ENCODE peak calls at places on chromosome 20, in seven cellular contexts. P is transverse colon, J is heart left ventricle, O is kidney epithelial cell, M is body of pancreas, U is psoas muscle, R is neural progenitor cell. D is an unnamed sample. For H3K36me3 and H3K27me3, the result is how much of the 10 kb centered on the place peaks cover.

GRCh38 chr20:63124092-63124781 is 91.7 kb downstream of the YTHDF1 start:
- DNase-seq in P (no peak), J (peak), O (no peak), M (no peak), U (peak), R (no peak), D (no peak)

GRCh38 chr20:22381812-22382416 is 202.5 kb downstream of the FOXA2 start:
- DNase-seq in P (no peak), J (no peak), O (no peak), M (no peak), U (no peak), R (no peak), D (no peak)

GRCh38 chr20:5160882-5161281 is 34.1 kb downstream of the CDS2 start:
- DNase-seq in P (no peak), J (no peak), O (no peak), M (no peak), U (no peak), R (no peak), D (no peak)

GRCh38 chr20:7136886-7137285 is 369.4 kb downstream of the BMP2 start:
- DNase-seq in P (no peak), J (no peak), O (no peak), M (no peak), U (no peak), R (no peak), D (no peak)

GRCh38 chr20:57139342-57140093 is 126.9 kb downstream of the BMP7 start:
- DNase-seq in P (no peak), J (no peak), O (no peak), M (no peak), U (no peak), R (no peak), D (no peak)

GRCh38 chr20:63706027-63706695 is 1.6 kb downstream of the ARFRP1 start:
- DNase-seq in P (peak), J (no peak), O (no peak), M (no peak), U (peak), R (no peak), D (no peak)

GRCh38 chr20:17849901-17850673 is 118.5 kb downstream of the SNX5 start:
- DNase-seq in P (peak), J (peak), O (peak), M (peak), U (peak), R (no peak), D (peak)

GRCh38 chr20:49578436-49578835 is 10.5 kb upstream of the PTGIS start:
- DNase-seq in P (no peak), J (no peak), O (no peak), M (no peak), U (no peak), R (no peak), D (no peak)

GRCh38 chr20:47662483-47663353 is 122.6 kb downstream of the SULF2 start:
- DNase-seq in P (no peak), J (no peak), O (no peak), M (no peak), U (no peak), R (no peak), D (no peak)

GRCh38 chr20:47024461-47024937 is 129.9 kb downstream of the EYA2 start:
- DNase-seq in P (no peak), J (no peak), O (no peak), M (no peak), U (no peak), R (no peak), D (peak)

GRCh38 chr20:36579996-36580545 is 6.7 kb downstream of the TGIF2 start:
- DNase-seq in P (no peak), J (no peak), O (peak), M (no peak), U (no peak), R (no peak), D (no peak)

GRCh38 chr20:63692436-63693078 is 3.9 kb upstream of the TNFRSF6B start:
- DNase-seq in P (no peak), J (peak), O (no peak), M (no peak), U (peak), R (no peak), D (no peak)

GRCh38 chr20:24722586-24722985 is 226.5 kb upstream of the CST7 start:
- DNase-seq in P (no peak), J (no peak), O (no peak), M (no peak), U (no peak), R (no peak), D (no peak)

GRCh38 chr20:56422131-56422823 is 10.2 kb downstream of the CASS4 start:
- DNase-seq in P (no peak), J (no peak), O (peak), M (no peak), U (no peak), R (no peak), D (no peak)

GRCh38 chr20:3908667-3909066 is 19.5 kb downstream of the PANK2 start:
- DNase-seq in P (no peak), J (no peak), O (no peak), M (no peak), U (no peak), R (no peak), D (no peak)

GRCh38 chr20:5131502-5131901 is 4.7 kb downstream of the CDS2 start:
- DNase-seq in P (no peak), J (no peak), O (no peak), M (no peak), U (no peak), R (no peak), D (no peak)

GRCh38 chr20:5569021-5569420 is 181.2 kb upstream of the SHLD1 start:
- DNase-seq in P (peak), J (no peak), O (no peak), M (no peak), U (no peak), R (no peak), D (no peak)

GRCh38 chr20:22684072-22684762 is 99.8 kb upstream of the FOXA2 start:
- DNase-seq in P (peak), J (peak), O (no peak), M (peak), U (peak), R (peak), D (no peak)

GRCh38 chr20:56875052-56875663 is 246.1 kb downstream of the TFAP2C start:
- DNase-seq in P (peak), J (no peak), O (peak), M (peak), U (no peak), R (no peak), D (peak)

GRCh38 chr20:8156603-8157079 is 24.6 kb downstream of the PLCB1 start:
- DNase-seq in P (no peak), J (no peak), O (no peak), M (no peak), U (no peak), R (no peak), D (no peak)

GRCh38 chr20:53902968-53903651 is 167.3 kb downstream of the BCAS1 start:
- DNase-seq in P (no peak), J (no peak), O (no peak), M (no peak), U (no peak), R (no peak), D (no peak)

GRCh38 chr20:48012401-48012974 is 227.2 kb upstream of the SULF2 start:
- DNase-seq in P (no peak), J (no peak), O (peak), M (no peak), U (no peak), R (no peak), D (peak)

GRCh38 chr20:43988867-43989266 is 74.2 kb downstream of the TOX2 start:
- DNase-seq in P (no peak), J (no peak), O (no peak), M (no peak), U (no peak), R (no peak), D (peak)

GRCh38 chr20:57416296-57417022 is 25.3 kb downstream of the RBM38 start:
- DNase-seq in P (no peak), J (no peak), O (no peak), M (no peak), U (no peak), R (no peak), D (no peak)

GRCh38 chr20:50635676-50636600 is 55.4 kb downstream of the RIPOR3 start:
- DNase-seq in P (peak), J (peak), O (no peak), M (peak), U (peak), R (peak), D (no peak)

GRCh38 chr20:35576816-35577215 is 34.9 kb downstream of the ERGIC3 start:
- DNase-seq in P (no peak), J (no peak), O (no peak), M (no peak), U (peak), R (no peak), D (no peak)

GRCh38 chr20:36099106-36099505 is 55.4 kb upstream of the EPB41L1 start:
- DNase-seq in P (no peak), J (no peak), O (no peak), M (no peak), U (no peak), R (no peak), D (no peak)

GRCh38 chr20:54499111-54499510 is 23.7 kb downstream of the DOK5 start:
- DNase-seq in P (no peak), J (no peak), O (no peak), M (no peak), U (no peak), R (no peak), D (no peak)

GRCh38 chr20:53948383-53949318 is 121.7 kb downstream of the BCAS1 start:
- DNase-seq in P (no peak), J (no peak), O (no peak), M (no peak), U (no peak), R (no peak), D (no peak)

GRCh38 chr20:53949319-53949839 is 121.0 kb downstream of the BCAS1 start:
- DNase-seq in P (peak), J (peak), O (peak), M (peak), U (no peak), R (no peak), D (peak)

GRCh38 chr20:11941593-11942261 is 24.0 kb downstream of the BTBD3 start:
- DNase-seq in P (no peak), J (no peak), O (no peak), M (no peak), U (no peak), R (no peak), D (no peak)

GRCh38 chr20:38725458-38725958 is 1.2 kb downstream of the SLC32A1 start:
- DNase-seq in P (no peak), J (no peak), O (no peak), M (no peak), U (no peak), R (no peak), D (no peak)

GRCh38 chr20:38727602-38728236 is 3.4 kb downstream of the SLC32A1 start:
- DNase-seq in P (no peak), J (no peak), O (no peak), M (no peak), U (no peak), R (no peak), D (no peak)

GRCh38 chr20:38728237-38728761 is 4.0 kb downstream of the SLC32A1 start:
- DNase-seq in P (no peak), J (no peak), O (no peak), M (no peak), U (no peak), R (peak), D (no peak)

GRCh38 chr20:38725959-38726848 is 1.9 kb downstream of the SLC32A1 start:
- DNase-seq in P (peak), J (no peak), O (no peak), M (peak), U (no peak), R (peak), D (no peak)

GRCh38 chr20:38726849-38727601 is 2.7 kb downstream of the SLC32A1 start:
- DNase-seq in P (no peak), J (no peak), O (no peak), M (no peak), U (no peak), R (peak), D (no peak)
- TF ChIP-seq CTCF in P (no peak), J (no peak), O (peak), M (no peak), U (no peak), R (peak), D (peak)

DNA sequence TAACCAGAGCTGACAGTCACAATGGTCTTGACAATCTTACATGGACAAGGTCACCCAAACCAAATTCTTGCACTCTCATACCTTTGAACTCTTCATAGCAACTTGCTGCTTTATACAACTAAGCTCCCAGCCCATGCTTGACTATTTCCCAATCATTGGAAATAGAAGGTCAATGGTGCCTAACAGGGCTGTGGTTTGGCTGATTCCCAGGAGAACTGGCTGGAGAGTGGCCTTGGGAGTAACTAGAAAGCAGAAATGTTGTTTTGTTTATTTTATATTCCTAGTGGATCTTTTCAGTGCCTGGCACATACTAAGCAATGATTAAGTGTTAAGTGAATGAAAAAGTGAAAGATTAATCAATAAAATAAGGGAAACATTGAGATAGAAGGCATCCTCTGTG is 3.0 kb downstream of the SPINT4 start:
- DNase-seq in P (no peak), J (no peak), O (no peak), M (no peak), U (no peak), R (no peak), D (no peak)
- H3K36me3 ChIP-seq in P (under half), J (under half), O (under half), M (under half), U (under half), R (under half), D (under half)

DNA sequence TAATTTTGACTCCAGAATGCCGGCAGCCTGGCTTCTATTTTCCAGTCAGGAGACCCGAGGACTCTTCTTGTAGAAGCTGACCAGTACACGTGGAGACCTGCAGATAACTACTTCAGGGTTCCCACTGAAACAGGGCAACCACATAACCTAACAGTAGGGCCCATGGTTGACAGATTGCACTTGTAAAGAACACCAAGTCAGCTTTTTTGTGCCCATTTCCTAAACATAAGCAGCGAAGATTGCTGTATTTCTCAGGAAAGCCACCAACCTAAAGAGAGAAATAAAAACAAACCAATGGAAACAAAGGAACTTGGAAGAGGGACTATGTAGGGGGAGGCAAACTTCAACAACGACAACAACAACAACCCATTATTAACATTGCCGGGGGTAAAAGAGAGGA is 50.1 kb upstream of the EDN3 start:
- DNase-seq in P (no peak), J (no peak), O (no peak), M (no peak), U (no peak), R (no peak), D (no peak)
- H3K27me3 ChIP-seq in P (under half), J (under half), O (under half), M (under half), U (under half), R (under half), D (under half)

DNA sequence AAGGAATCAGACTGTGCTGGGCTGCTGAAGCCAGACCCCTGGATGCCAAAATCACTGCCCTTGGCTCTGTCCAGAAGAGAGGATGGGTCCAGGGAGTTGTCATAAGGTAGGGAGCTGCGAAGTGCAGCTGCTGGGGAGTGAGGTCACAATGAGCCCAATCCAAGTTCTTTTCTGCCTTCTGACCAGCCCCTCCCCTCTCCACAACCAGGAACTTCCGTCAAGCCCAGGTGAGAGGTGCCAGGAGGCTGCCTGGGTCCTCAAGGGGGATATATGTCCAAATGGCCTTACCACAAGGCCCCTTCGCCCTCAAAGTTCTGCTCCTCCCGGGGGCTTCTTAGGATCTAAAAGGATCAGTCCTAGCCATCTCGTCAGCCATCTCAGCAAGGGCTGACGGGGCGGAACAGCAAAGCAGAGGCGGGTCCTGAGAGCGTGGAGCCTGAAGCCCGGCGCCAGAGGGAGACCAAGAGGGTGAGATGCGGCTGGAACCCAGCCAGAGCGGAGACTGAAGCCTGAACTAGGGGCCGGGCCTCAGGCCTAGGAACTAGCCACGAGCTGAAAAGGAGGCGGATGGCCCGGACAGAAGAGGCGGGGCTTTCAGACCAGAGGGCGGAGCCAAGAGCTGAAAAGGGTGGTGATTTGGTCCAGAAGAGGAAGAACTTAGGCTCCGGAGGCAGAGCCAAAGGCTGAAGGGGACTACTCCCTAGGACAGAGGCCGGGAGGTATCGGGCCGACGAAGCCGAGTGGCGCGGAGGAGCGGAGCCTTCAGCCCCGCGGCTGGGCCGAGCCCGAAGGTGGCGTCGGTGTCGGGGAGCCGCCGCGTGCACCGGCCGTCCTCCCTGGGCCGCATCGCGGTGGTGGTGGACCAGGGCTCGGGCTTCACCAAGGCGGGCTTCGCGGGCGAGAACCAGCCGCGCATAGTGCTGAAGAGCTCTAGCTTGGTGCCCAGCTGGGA is at the start of gene ACTL10:
- DNase-seq in P (peak), J (peak), O (peak), M (peak), U (peak), R (peak), D (peak)
- TF ChIP-seq CTCF in P (peak), J (peak), O (peak), M (peak), U (peak), R (no peak), D (peak)

GRCh38 chr20:34090645-34091044 is 21.4 kb downstream of the EIF2S2 start:
- DNase-seq in P (no peak), J (no peak), O (no peak), M (no peak), U (no peak), R (no peak), D (no peak)

GRCh38 chr20:34096699-34097420 is 15.2 kb downstream of the EIF2S2 start:
- DNase-seq in P (no peak), J (no peak), O (no peak), M (no peak), U (no peak), R (no peak), D (no peak)

GRCh38 chr20:34091637-34092200 is 20.3 kb downstream of the EIF2S2 start:
- DNase-seq in P (no peak), J (no peak), O (no peak), M (no peak), U (no peak), R (no peak), D (no peak)

GRCh38 chr20:34095825-34096224 is 16.2 kb downstream of the EIF2S2 start:
- DNase-seq in P (no peak), J (no peak), O (no peak), M (no peak), U (no peak), R (no peak), D (no peak)

DNA sequence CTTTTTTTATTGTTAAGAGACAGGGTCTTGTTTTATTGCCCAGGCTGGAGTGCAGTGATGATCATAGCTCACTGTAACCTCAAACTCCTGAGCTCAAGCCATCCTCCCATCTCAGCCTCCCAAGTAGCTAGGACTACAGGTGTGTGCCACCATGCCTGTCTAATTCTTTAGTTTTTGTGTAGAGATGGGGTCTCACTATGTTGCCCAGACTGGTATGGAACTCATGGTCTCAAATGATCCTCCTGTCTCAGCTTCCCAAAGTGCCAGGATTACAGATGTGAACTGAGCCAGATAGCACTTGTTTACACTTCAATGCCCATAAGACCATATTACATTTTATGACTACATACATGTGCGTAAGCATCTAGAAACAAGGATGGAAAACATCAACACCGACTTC is 18.1 kb downstream of the EIF2S2 start:
- DNase-seq in P (no peak), J (no peak), O (no peak), M (no peak), U (no peak), R (no peak), D (no peak)
- H3K36me3 ChIP-seq in P (half or more), J (half or more), O (under half), M (under half), U (half or more), R (under half), D (under half)

DNA sequence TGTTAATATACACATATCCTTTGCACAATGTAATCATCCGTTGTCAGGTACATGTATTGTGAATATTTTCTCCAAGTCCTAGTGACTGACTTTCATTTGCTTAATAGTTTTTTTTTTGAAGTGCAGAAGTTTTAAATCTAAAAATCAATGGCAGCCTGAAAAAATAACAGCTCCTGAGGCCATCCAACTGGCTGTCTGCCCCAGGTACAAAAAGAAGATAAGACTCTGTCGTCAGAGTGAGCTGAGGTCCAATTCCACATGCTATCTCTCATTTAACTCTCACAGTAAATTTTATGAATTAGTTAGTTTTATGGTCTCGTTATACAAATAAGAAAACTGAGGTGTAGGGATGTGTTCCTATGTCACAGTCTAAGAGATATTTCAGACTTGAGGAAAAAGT is 21.0 kb upstream of the SLPI start:
- DNase-seq in P (no peak), J (no peak), O (no peak), M (no peak), U (no peak), R (no peak), D (no peak)
- H3K27me3 ChIP-seq in P (under half), J (under half), O (under half), M (under half), U (under half), R (under half), D (under half)

DNA sequence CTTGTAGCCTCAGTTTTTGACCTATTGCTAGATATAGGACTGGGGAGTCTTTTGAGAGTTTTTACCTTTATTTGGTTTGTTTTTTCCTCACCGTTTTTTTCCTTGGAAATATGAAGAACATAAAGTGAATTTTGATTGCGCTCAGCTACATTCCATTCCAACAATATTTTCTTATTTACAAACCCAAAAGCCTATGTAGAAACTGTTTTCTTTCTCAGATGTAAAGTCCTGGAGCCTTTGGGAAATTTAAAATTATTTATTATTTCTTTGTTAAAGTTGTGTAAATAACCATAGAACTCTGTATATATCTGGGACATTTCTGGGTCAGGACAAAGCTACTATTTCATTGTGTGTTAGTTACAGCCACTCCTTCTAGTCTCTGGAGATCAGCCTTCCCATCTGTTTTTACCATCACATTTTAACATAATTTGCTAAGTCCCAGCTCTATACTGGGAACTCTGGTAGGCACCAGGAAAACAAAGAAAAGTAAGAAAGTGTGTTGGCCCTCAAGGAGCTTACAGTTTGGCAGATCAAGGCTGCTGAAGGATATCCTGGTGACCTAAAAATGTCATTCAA is 68.8 kb downstream of the JAG1 start:
- DNase-seq in P (no peak), J (no peak), O (no peak), M (no peak), U (no peak), R (no peak), D (no peak)
- TF ChIP-seq CTCF in P (no peak), J (no peak), O (no peak), M (no peak), U (no peak), R (no peak), D (no peak)